ENCODE peak calls at places on chromosomes 11 and 22, in nine cellular contexts. J, S, O, X, Q, W, K, E and T are unnamed samples.

GRCh38 chr11:96257972-96258951 is 84.7 kb downstream of the MAML2 start:
- DNase-seq in J (no peak), S (peak; percentile 26), O (no peak), X (no peak), Q (no peak), W (peak; percentile 58), K (no peak), E (no peak), T (no peak)

GRCh38 chr11:34439521-34440258 is 956 bp downstream of the CAT start:
- DNase-seq in J (no peak), S (no peak), O (no peak), X (no peak), Q (no peak), W (no peak), K (no peak), E (no peak), T (no peak)

GRCh38 chr22:28951969-28952521 is 68.7 kb downstream of the ZNRF3 start:
- DNase-seq in J (no peak), S (no peak), O (no peak), X (no peak), Q (no peak), W (peak; percentile 46), K (peak; percentile 81), E (no peak), T (peak; percentile 59)

GRCh38 chr11:125496465-125496817 is 376 bp upstream of the FEZ1 start:
- DNase-seq in J (no peak), S (no peak), O (no peak), X (no peak), Q (peak; percentile 64), W (no peak), K (no peak), E (no peak), T (no peak)

GRCh38 chr11:76797341-76798201 is 14.4 kb downstream of the TSKU start:
- DNase-seq in J (no peak), S (no peak), O (peak; percentile 68), X (no peak), Q (no peak), W (no peak), K (no peak), E (no peak), T (no peak)

GRCh38 chr11:1073261-1073724 is 1.4 kb upstream of the MUC2 start:
- DNase-seq in J (peak; percentile 60), S (no peak), O (no peak), X (no peak), Q (peak; percentile 93), W (peak; percentile 53), K (peak; percentile 79), E (peak; percentile 57), T (peak; percentile 76)

GRCh38 chr11:8309862-8310261 is 46.2 kb upstream of the LMO1 start:
- DNase-seq in J (no peak), S (no peak), O (no peak), X (no peak), Q (no peak), W (no peak), K (no peak), E (no peak), T (no peak)

GRCh38 chr11:115087791-115088190 is 409.5 kb downstream of the NXPE2 start:
- DNase-seq in J (no peak), S (no peak), O (no peak), X (no peak), Q (no peak), W (no peak), K (no peak), E (no peak), T (no peak)

GRCh38 chr11:115471367-115471766 is 32.8 kb downstream of the CADM1 start:
- DNase-seq in J (no peak), S (no peak), O (no peak), X (no peak), Q (no peak), W (no peak), K (no peak), E (no peak), T (no peak)

GRCh38 chr11:70315726-70316125 is 45.2 kb downstream of the PPFIA1 start:
- DNase-seq in J (no peak), S (no peak), O (no peak), X (no peak), Q (no peak), W (no peak), K (no peak), E (no peak), T (no peak)

GRCh38 chr11:74269161-74269809 is 42.2 kb downstream of the P4HA3 start:
- DNase-seq in J (no peak), S (peak; percentile 3), O (no peak), X (no peak), Q (no peak), W (peak; percentile 98), K (no peak), E (no peak), T (peak; percentile 64)

GRCh38 chr22:49992921-49993648 is 19.5 kb downstream of the IL17REL start:
- DNase-seq in J (no peak), S (peak; percentile 55), O (no peak), X (no peak), Q (peak; percentile 86), W (peak; percentile 37), K (peak; percentile 62), E (peak; percentile 73), T (peak; percentile 60)

GRCh38 chr22:49995059-49995412 is 17.5 kb downstream of the IL17REL start:
- DNase-seq in J (no peak), S (no peak), O (no peak), X (no peak), Q (no peak), W (no peak), K (no peak), E (no peak), T (no peak)

GRCh38 chr22:49991907-49992533 is 20.5 kb downstream of the IL17REL start:
- DNase-seq in J (no peak), S (no peak), O (no peak), X (no peak), Q (no peak), W (no peak), K (no peak), E (no peak), T (no peak)

GRCh38 chr22:49994361-49995058 is 18.1 kb downstream of the IL17REL start:
- DNase-seq in J (no peak), S (no peak), O (no peak), X (no peak), Q (no peak), W (no peak), K (no peak), E (no peak), T (no peak)

DNA sequence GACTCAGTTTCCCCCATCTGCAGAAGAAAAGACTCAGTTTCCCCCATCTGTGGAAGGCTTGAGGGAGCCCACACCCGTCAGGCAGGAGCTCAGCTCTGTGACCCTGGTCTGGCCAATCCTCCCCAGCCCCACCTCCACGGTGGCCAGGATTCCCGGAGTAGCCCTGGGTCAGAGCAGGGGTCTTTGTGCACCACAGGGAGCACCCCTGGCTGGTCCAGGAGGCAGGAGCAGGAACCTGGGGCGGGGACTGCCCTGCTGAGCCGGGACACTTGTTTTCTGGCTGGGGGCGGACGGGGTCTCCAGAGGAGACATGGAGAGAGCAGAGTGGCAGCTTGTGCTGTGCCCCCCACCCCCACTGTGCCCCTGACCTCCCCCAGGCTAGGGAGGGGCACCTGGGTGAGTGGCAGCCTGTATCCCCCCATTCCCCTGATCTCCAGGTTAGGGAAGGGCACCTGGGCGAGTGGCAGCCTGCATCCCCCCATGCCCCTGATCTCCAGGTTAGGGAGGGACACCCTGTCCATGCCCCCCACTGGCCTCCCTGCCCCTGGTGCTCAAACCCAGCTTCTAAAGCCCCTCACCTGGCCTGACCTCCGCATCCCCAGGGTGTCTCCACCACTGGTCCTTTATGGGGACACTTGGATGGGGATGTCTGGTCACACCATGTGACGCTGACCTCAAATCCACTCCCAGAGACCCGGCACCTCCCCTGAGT is 18.8 kb downstream of the IL17REL start:
- DNase-seq in J (no peak), S (no peak), O (no peak), X (no peak), Q (no peak), W (no peak), K (no peak), E (no peak), T (no peak)
- H3K4me3 ChIP-seq in J (no peak overlapping the region), S (no peak overlapping the region), O (no peak overlapping the region), X (no peak overlapping the region), Q (no peak overlapping the region), W (no peak overlapping the region), K (no peak overlapping the region), E (no peak overlapping the region), T (no peak overlapping the region)

GRCh38 chr11:42631223-42631843 is 680.5 kb upstream of the API5 start:
- DNase-seq in J (no peak), S (no peak), O (no peak), X (no peak), Q (no peak), W (no peak), K (no peak), E (no peak), T (peak; percentile 64)
- TF ChIP-seq CTCF in J (no peak), S (no peak), O (no peak), X (peak; percentile 37), Q (no peak), W (no peak), K (no peak), E (no peak), T (peak; percentile 22)

GRCh38 chr22:50303848-50304527 is 3.5 kb downstream of the PLXNB2 start:
- DNase-seq in J (peak; percentile 67), S (no peak), O (no peak), X (no peak), Q (peak; percentile 91), W (no peak), K (peak; percentile 52), E (peak; percentile 51), T (no peak)

GRCh38 chr22:50305658-50306566 is 1.5 kb downstream of the PLXNB2 start:
- DNase-seq in J (peak; percentile 93), S (no peak), O (peak; percentile 93), X (peak; percentile 12), Q (peak; percentile 97), W (peak; percentile 92), K (peak; percentile 93), E (peak; percentile 79), T (peak; percentile 95)

GRCh38 chr22:50306753-50307749 is at the start of gene PLXNB2:
- DNase-seq in J (peak; percentile 80), S (no peak), O (no peak), X (no peak), Q (peak; percentile 95), W (peak; percentile 87), K (peak; percentile 82), E (peak; percentile 87), T (peak; percentile 77)

GRCh38 chr22:50304528-50305392 is 2.7 kb downstream of the PLXNB2 start:
- DNase-seq in J (no peak), S (no peak), O (no peak), X (no peak), Q (no peak), W (peak; percentile 34), K (no peak), E (peak; percentile 54), T (peak; percentile 28)

DNA sequence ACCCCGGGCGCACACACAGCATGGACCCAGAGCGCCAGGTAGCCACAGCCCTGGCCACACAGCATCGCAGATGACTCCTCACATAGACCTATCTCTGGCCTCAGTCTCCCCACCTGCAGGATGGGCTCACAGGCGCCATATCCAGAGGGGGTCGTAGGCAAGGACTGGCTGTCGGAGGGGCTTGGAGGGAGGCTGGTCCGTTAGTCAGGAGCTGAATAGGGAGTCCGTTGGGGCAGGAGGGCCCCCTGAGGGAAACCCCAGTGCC is 2.1 kb downstream of the PLXNB2 start:
- DNase-seq in J (no peak), S (no peak), O (no peak), X (no peak), Q (no peak), W (no peak), K (no peak), E (no peak), T (no peak)
- H3K4me3 ChIP-seq in J (no peak overlapping the region), S (no peak overlapping the region), O (peak overlapping the region; percentile 96), X (peak overlapping the region; percentile 60), Q (peak overlapping the region; percentile 84), W (peak overlapping the region; percentile 96), K (peak overlapping the region; percentile 93), E (peak overlapping the region; percentile 95), T (peak overlapping the region; percentile 92)

GRCh38 chr11:102325088-102325487 is 7.8 kb downstream of the BIRC3 start:
- DNase-seq in J (no peak), S (no peak), O (no peak), X (no peak), Q (no peak), W (no peak), K (no peak), E (no peak), T (no peak)
- TF ChIP-seq CTCF in J (no peak), S (no peak), O (no peak), X (peak; percentile 53), Q (no peak), W (no peak), K (no peak), E (no peak), T (no peak)